ENCODE peak calls at places on chromosomes 12 and 14, in eight cellular contexts. O is GM13977; U is cardiac muscle cell; T is natural killer cell; J is foreskin fibroblast; Z is NCI-H2171 treated with DMSO at 0.1 percent for 48 hours; K is central memory CD4-positive, alpha-beta T cell; Q is stimulated activated CD8-positive, alpha-beta memory T cell treated with anti-CD3 and anti-CD28 coated beads, Interleukin-4, amount 100 ng/mL, for 48 hours. A is an unnamed sample.

GRCh38 chr14:24351517-24351916 is 11.7 kb upstream of the RIPK3 start:
- DNase-seq in O (no peak), U (peak; percentile 63), T (no peak), J (peak; percentile 85), Z (peak; percentile 29), K (no peak), Q (no peak), A (no peak)

GRCh38 chr12:96606646-96607045 is 117.3 kb downstream of the CFAP54 start:
- DNase-seq in O (no peak), U (no peak), T (no peak), J (no peak), Z (no peak), K (no peak), Q (no peak), A (no peak)

GRCh38 chr12:62291888-62292760 is 31.9 kb downstream of the USP15 start:
- DNase-seq in O (no peak), U (peak; percentile 18), T (no peak), J (peak; percentile 33), Z (no peak), K (no peak), Q (peak; percentile 44), A (no peak)

GRCh38 chr14:81351205-81351604 is 48.9 kb downstream of the STON2 start:
- DNase-seq in O (no peak), U (no peak), T (no peak), J (no peak), Z (no peak), K (no peak), Q (no peak), A (no peak)

GRCh38 chr12:66244446-66244845 is 55.4 kb downstream of the IRAK3 start:
- DNase-seq in O (no peak), U (no peak), T (no peak), J (peak; percentile 55), Z (no peak), K (no peak), Q (no peak), A (no peak)

GRCh38 chr14:36256131-36256801 is 64.2 kb downstream of the MBIP start:
- DNase-seq in O (no peak), U (peak; percentile 29), T (no peak), J (no peak), Z (no peak), K (no peak), Q (no peak), A (no peak)

GRCh38 chr12:111971800-111972199 is 41.2 kb downstream of the TMEM116 start:
- DNase-seq in O (no peak), U (no peak), T (no peak), J (no peak), Z (no peak), K (no peak), Q (no peak), A (no peak)

GRCh38 chr14:50772361-50772760 is 58.6 kb downstream of the NIN start:
- DNase-seq in O (no peak), U (peak; percentile 60), T (no peak), J (peak; percentile 83), Z (no peak), K (no peak), Q (no peak), A (no peak)

GRCh38 chr14:63543826-63544320 is 696 bp upstream of the PPP2R5E start:
- DNase-seq in O (no peak), U (peak; percentile 12), T (no peak), J (peak; percentile 18), Z (peak; percentile 74), K (no peak), Q (no peak), A (no peak)

GRCh38 chr12:29242921-29243431 is 93.9 kb downstream of the FAR2 start:
- DNase-seq in O (no peak), U (no peak), T (no peak), J (no peak), Z (no peak), K (no peak), Q (no peak), A (no peak)

GRCh38 chr12:14260011-14260993 is 105.2 kb upstream of the ATF7IP start:
- DNase-seq in O (no peak), U (peak; percentile 98), T (no peak), J (peak; percentile 94), Z (no peak), K (no peak), Q (no peak), A (no peak)

GRCh38 chr14:90523544-90523943 is 126.7 kb downstream of the CALM1 start:
- DNase-seq in O (no peak), U (peak; percentile 44), T (no peak), J (peak; percentile 26), Z (no peak), K (no peak), Q (no peak), A (no peak)

GRCh38 chr12:50932787-50933280 is 19.5 kb upstream of the HIGD1C start:
- DNase-seq in O (no peak), U (no peak), T (no peak), J (peak; percentile 18), Z (no peak), K (no peak), Q (no peak), A (no peak)

GRCh38 chr14:60643443-60644402 is 5.6 kb downstream of the SIX1 start:
- DNase-seq in O (no peak), U (no peak), T (no peak), J (peak; percentile 82), Z (no peak), K (no peak), Q (no peak), A (no peak)

GRCh38 chr14:77241955-77242354 is 29.1 kb downstream of the NGB start:
- DNase-seq in O (no peak), U (peak; percentile 2), T (no peak), J (no peak), Z (no peak), K (no peak), Q (no peak), A (no peak)

GRCh38 chr12:42570076-42570475 is 19.5 kb downstream of the PRICKLE1 start:
- DNase-seq in O (no peak), U (no peak), T (no peak), J (no peak), Z (no peak), K (no peak), Q (no peak), A (no peak)

GRCh38 chr12:10405294-10405693 is 4.3 kb downstream of the KLRC4 start:
- DNase-seq in O (no peak), U (no peak), T (no peak), J (no peak), Z (no peak), K (no peak), Q (no peak), A (no peak)

GRCh38 chr14:45028107-45028626 is 55.7 kb upstream of the PRPF39 start:
- DNase-seq in O (peak; percentile 28), U (no peak), T (no peak), J (no peak), Z (no peak), K (no peak), Q (no peak), A (no peak)

GRCh38 chr12:53170876-53171724 is 9.4 kb upstream of the ZNF740 start:
- DNase-seq in O (no peak), U (no peak), T (no peak), J (no peak), Z (no peak), K (no peak), Q (peak; percentile 9), A (no peak)

GRCh38 chr12:8890313-8891084 is 23.8 kb upstream of the PHC1 start:
- DNase-seq in O (peak; percentile 67), U (peak; percentile 68), T (peak; percentile 39), J (peak; percentile 68), Z (no peak), K (peak; percentile 53), Q (peak; percentile 64), A (peak; percentile 62)

GRCh38 chr12:28088566-28089277 is 101.5 kb upstream of the CCDC91 start:
- DNase-seq in O (no peak), U (peak; percentile 46), T (no peak), J (peak; percentile 20), Z (peak; percentile 74), K (no peak), Q (no peak), A (no peak)

GRCh38 chr14:61280526-61281185 is 482 bp downstream of the TMEM30B start:
- DNase-seq in O (peak; percentile 76), U (peak; percentile 50), T (peak; percentile 71), J (peak; percentile 78), Z (peak; percentile 76), K (peak; percentile 71), Q (peak; percentile 86), A (peak; percentile 75)

GRCh38 chr12:122851820-122852219 is 16.6 kb downstream of the HIP1R start:
- DNase-seq in O (no peak), U (peak; percentile 85), T (no peak), J (peak; percentile 95), Z (no peak), K (no peak), Q (no peak), A (no peak)

GRCh38 chr12:124603910-124604775 is 36.7 kb upstream of the NCOR2 start:
- DNase-seq in O (no peak), U (no peak), T (no peak), J (peak; percentile 78), Z (no peak), K (no peak), Q (no peak), A (no peak)

GRCh38 chr12:1798734-1799067 is 21.7 kb upstream of the LRTM2 start:
- DNase-seq in O (peak; percentile 10), U (no peak), T (no peak), J (no peak), Z (no peak), K (no peak), Q (peak; percentile 22), A (no peak)

A was measured in CD4-positive, alpha-beta memory T cell.